ENCODE peak calls at places on chromosomes 11 and 22, in six cellular contexts. D, U, R, J, H and L are unnamed samples.

GRCh38 chr11:23320131-23320530 is 459.9 kb upstream of the CCDC179 start:
- DNase-seq in D (no peak), U (no peak), R (no peak), J (no peak), H (no peak), L (no peak)

GRCh38 chr11:121318848-121319834 is 26.6 kb downstream of the SC5D start:
- DNase-seq in D (peak; percentile 32), U (peak; percentile 26), R (peak; percentile 68), J (no peak), H (no peak), L (no peak)

GRCh38 chr11:74644084-74644483 is 51.7 kb downstream of the POLD3 start:
- DNase-seq in D (no peak), U (no peak), R (no peak), J (no peak), H (no peak), L (no peak)

GRCh38 chr11:12599408-12600143 is 74.6 kb upstream of the TEAD1 start:
- DNase-seq in D (peak; percentile 40), U (peak; percentile 69), R (peak; percentile 33), J (no peak), H (peak; percentile 81), L (no peak)

GRCh38 chr22:24583221-24583971 is 9.5 kb downstream of the LRRC75B start:
- DNase-seq in D (no peak), U (no peak), R (peak; percentile 64), J (no peak), H (peak; percentile 64), L (no peak)

GRCh38 chr11:69536406-69536805 is 54.9 kb downstream of the LINC01488 start:
- DNase-seq in D (no peak), U (no peak), R (no peak), J (no peak), H (peak; percentile 60), L (peak; percentile 30)

GRCh38 chr11:79616392-79616831 is 175.6 kb upstream of the TENM4 start:
- DNase-seq in D (no peak), U (no peak), R (no peak), J (no peak), H (no peak), L (no peak)

GRCh38 chr11:124841186-124841585 is 24.0 kb upstream of the ROBO3 start:
- DNase-seq in D (no peak), U (no peak), R (no peak), J (no peak), H (no peak), L (no peak)

GRCh38 chr11:66684635-66685034 is 6.9 kb upstream of the RBM4B start:
- DNase-seq in D (no peak), U (no peak), R (no peak), J (no peak), H (no peak), L (no peak)

GRCh38 chr22:27724706-27725105 is 76.8 kb downstream of the MN1 start:
- DNase-seq in D (no peak), U (no peak), R (no peak), J (no peak), H (no peak), L (no peak)

GRCh38 chr11:95108671-95109551 is 19.3 kb downstream of the ENDOD1 start:
- DNase-seq in D (no peak), U (no peak), R (peak; percentile 51), J (no peak), H (no peak), L (no peak)

GRCh38 chr11:76588455-76589325 is 81.9 kb downstream of the LRRC32 start:
- DNase-seq in D (no peak), U (no peak), R (peak; percentile 80), J (peak; percentile 65), H (peak; percentile 90), L (peak; percentile 85)

GRCh38 chr11:69476715-69477025 is 4.8 kb upstream of the LINC01488 start:
- DNase-seq in D (no peak), U (no peak), R (no peak), J (no peak), H (no peak), L (no peak)

GRCh38 chr11:105236631-105237030 is 97.1 kb upstream of the CARD18 start:
- DNase-seq in D (no peak), U (no peak), R (peak; percentile 68), J (no peak), H (no peak), L (no peak)

GRCh38 chr11:105229758-105230157 is 90.2 kb upstream of the CARD18 start:
- DNase-seq in D (no peak), U (no peak), R (no peak), J (no peak), H (no peak), L (no peak)

GRCh38 chr11:105230586-105230985 is 91.0 kb upstream of the CARD18 start:
- DNase-seq in D (no peak), U (no peak), R (no peak), J (no peak), H (no peak), L (no peak)

GRCh38 chr11:105229257-105229656 is 89.7 kb upstream of the CARD18 start:
- DNase-seq in D (no peak), U (no peak), R (peak; percentile 59), J (no peak), H (no peak), L (no peak)

GRCh38 chr11:105232021-105232420 is 92.5 kb upstream of the CARD18 start:
- DNase-seq in D (no peak), U (no peak), R (no peak), J (no peak), H (no peak), L (no peak)
- H3K27ac ChIP-seq in D (no peak overlapping the region), U (no peak overlapping the region), R (no peak overlapping the region), J (no peak overlapping the region), H (no peak overlapping the region), L (no peak overlapping the region)

GRCh38 chr11:55357560-55358184 is 10.1 kb upstream of the OR4A15 start:
- DNase-seq in D (no peak), U (peak; percentile 12), R (no peak), J (no peak), H (no peak), L (no peak)
- H3K9me3 ChIP-seq in D (peaks cover 23% of the 10 kb centered on the region), U (peaks cover 2% of the 10 kb centered on the region), R (no peaks in the 10 kb centered on the region), J (no peaks in the 10 kb centered on the region), H (peaks cover 22% of the 10 kb centered on the region), L (peaks cover 8% of the 10 kb centered on the region)

GRCh38 chr11:78314753-78315152 is 102.9 kb downstream of the GAB2 start:
- DNase-seq in D (no peak), U (no peak), R (no peak), J (no peak), H (no peak), L (no peak)

GRCh38 chr11:78310500-78310909 is 107.1 kb downstream of the GAB2 start:
- DNase-seq in D (no peak), U (no peak), R (peak; percentile 62), J (peak; percentile 35), H (no peak), L (peak; percentile 69)

GRCh38 chr11:78313181-78313788 is 104.3 kb downstream of the GAB2 start:
- DNase-seq in D (peak; percentile 10), U (peak; percentile 24), R (peak; percentile 79), J (peak; percentile 32), H (no peak), L (no peak)

GRCh38 chr11:78313898-78314297 is 103.7 kb downstream of the GAB2 start:
- DNase-seq in D (no peak), U (no peak), R (no peak), J (no peak), H (no peak), L (no peak)

GRCh38 chr11:78312712-78313111 is 104.9 kb downstream of the GAB2 start:
- DNase-seq in D (no peak), U (no peak), R (no peak), J (no peak), H (no peak), L (no peak)
- H3K27ac ChIP-seq in D (no peak overlapping the region), U (no peak overlapping the region), R (no peak overlapping the region), J (peak overlapping the region; percentile 15), H (no peak overlapping the region), L (no peak overlapping the region)

DNA sequence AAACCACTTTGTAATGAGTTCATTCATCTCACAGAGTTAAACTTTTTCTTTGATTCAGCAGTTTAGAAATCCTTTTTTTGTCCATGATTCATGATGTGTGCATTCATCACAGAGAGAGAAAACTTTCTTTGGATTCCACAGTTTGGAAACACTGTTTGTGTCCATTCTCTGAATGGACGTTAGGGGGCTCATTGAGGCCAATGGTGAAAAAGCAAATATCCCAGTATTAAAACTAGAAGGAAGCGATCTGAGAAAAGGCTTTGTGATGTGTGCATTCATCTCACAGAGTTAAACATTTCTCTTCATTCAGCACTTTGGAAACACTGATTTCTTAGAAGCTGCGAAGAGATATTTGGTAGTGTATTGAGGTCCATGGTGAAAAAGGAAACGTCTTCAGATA is 155.6 kb upstream of the TRIM48 start:
- DNase-seq in D (no peak), U (peak; percentile 1), R (no peak), J (no peak), H (no peak), L (no peak)
- H3K9me3 ChIP-seq in D (peaks cover 32% of the 10 kb centered on the region), U (peaks cover 16% of the 10 kb centered on the region), R (no peaks in the 10 kb centered on the region), J (no peaks in the 10 kb centered on the region), H (peaks cover 74% of the 10 kb centered on the region), L (peaks cover 2% of the 10 kb centered on the region)

GRCh38 chr22:40387758-40388157 is 17.4 kb downstream of the SGSM3 start:
- DNase-seq in D (no peak), U (no peak), R (no peak), J (no peak), H (no peak), L (no peak)

GRCh38 chr22:40385041-40385782 is 14.8 kb downstream of the SGSM3 start:
- DNase-seq in D (no peak), U (no peak), R (no peak), J (no peak), H (no peak), L (no peak)

GRCh38 chr22:40388231-40388630 is 17.8 kb downstream of the SGSM3 start:
- DNase-seq in D (no peak), U (no peak), R (no peak), J (no peak), H (no peak), L (no peak)

GRCh38 chr22:40381461-40381860 is 11.1 kb downstream of the SGSM3 start:
- DNase-seq in D (no peak), U (no peak), R (no peak), J (no peak), H (no peak), L (no peak)

GRCh38 chr22:40383905-40384304 is 13.5 kb downstream of the SGSM3 start:
- DNase-seq in D (no peak), U (no peak), R (peak; percentile 82), J (no peak), H (no peak), L (no peak)
- H3K27ac ChIP-seq in D (no peak overlapping the region), U (no peak overlapping the region), R (no peak overlapping the region), J (no peak overlapping the region), H (no peak overlapping the region), L (no peak overlapping the region)

GRCh38 chr11:48244804-48245203 is at the start of gene OR4X2:
- DNase-seq in D (no peak), U (no peak), R (no peak), J (no peak), H (no peak), L (no peak)
- H3K9me3 ChIP-seq in D (no peaks in the 10 kb centered on the region), U (peaks cover 18% of the 10 kb centered on the region), R (no peaks in the 10 kb centered on the region), J (no peaks in the 10 kb centered on the region), H (peaks cover 22% of the 10 kb centered on the region), L (peaks cover 10% of the 10 kb centered on the region)

GRCh38 chr22:41557401-41558240 is 3.2 kb upstream of the CSDC2 start:
- DNase-seq in D (no peak), U (no peak), R (peak; percentile 97), J (peak; percentile 79), H (no peak), L (peak; percentile 88)
- H3K27ac ChIP-seq in D (no peak overlapping the region), U (no peak overlapping the region), R (peak overlapping the region; percentile 15), J (peak overlapping the region; percentile 77), H (no peak overlapping the region), L (peak overlapping the region; percentile 64)

GRCh38 chr22:48336339-48337060 is 1491.2 kb downstream of the BRD1 start:
- DNase-seq in D (no peak), U (no peak), R (no peak), J (no peak), H (no peak), L (no peak)
- H3K9me3 ChIP-seq in D (no peaks in the 10 kb centered on the region), U (no peaks in the 10 kb centered on the region), R (no peaks in the 10 kb centered on the region), J (no peaks in the 10 kb centered on the region), H (no peaks in the 10 kb centered on the region), L (no peaks in the 10 kb centered on the region)